ENCODE peak calls at places on chromosomes 7 and 10, in four cellular contexts. One of them, this sample, is unnamed.

GRCh38 chr10:10976652-10977051 is 41.0 kb upstream of the CELF2 start:
- DNase-seq in mesothelial cell of epicardium: no peak
- DNase-seq in ovary: no peak
- DNase-seq in Calu3: no peak
- DNase-seq in this sample: no peak

GRCh38 chr7:50962962-50963374 is 180.3 kb upstream of the GRB10 start:
- DNase-seq in Calu3: peak
- DNase-seq in ovary: peak
- DNase-seq in mesothelial cell of epicardium: no peak
- DNase-seq in this sample: no peak

GRCh38 chr10:87651801-87652200 is 7.9 kb upstream of the PAPSS2 start:
- DNase-seq in mesothelial cell of epicardium: no peak
- DNase-seq in ovary: no peak
- DNase-seq in Calu3: no peak
- DNase-seq in this sample: no peak

GRCh38 chr7:16695621-16696237 is 49.7 kb downstream of the BZW2 start:
- DNase-seq in Calu3: peak
- DNase-seq in mesothelial cell of epicardium: no peak
- DNase-seq in ovary: no peak
- DNase-seq in this sample: no peak

GRCh38 chr7:98295467-98296220 is 14.2 kb downstream of the BRI3 start:
- DNase-seq in Calu3: no peak
- DNase-seq in ovary: no peak
- DNase-seq in mesothelial cell of epicardium: no peak
- DNase-seq in this sample: no peak

GRCh38 chr10:86022906-86023305 is 343.7 kb downstream of the GRID1 start:
- DNase-seq in Calu3: no peak
- DNase-seq in ovary: no peak
- DNase-seq in mesothelial cell of epicardium: no peak
- DNase-seq in this sample: no peak

GRCh38 chr7:2613926-2614613 is 17.7 kb upstream of the TTYH3 start:
- DNase-seq in mesothelial cell of epicardium: no peak
- DNase-seq in ovary: peak
- DNase-seq in Calu3: no peak
- DNase-seq in this sample: no peak

GRCh38 chr10:51035344-51035743 is 38.9 kb upstream of the PRKG1 start:
- DNase-seq in Calu3: peak
- DNase-seq in mesothelial cell of epicardium: no peak
- DNase-seq in ovary: no peak
- DNase-seq in this sample: no peak

GRCh38 chr7:68821846-68822245 is 776.4 kb upstream of the AUTS2 start:
- DNase-seq in Calu3: no peak
- DNase-seq in ovary: no peak
- DNase-seq in mesothelial cell of epicardium: no peak
- DNase-seq in this sample: no peak

GRCh38 chr10:97498841-97499560 is at the start of gene UBTD1:
- DNase-seq in mesothelial cell of epicardium: peak
- DNase-seq in ovary: peak
- DNase-seq in Calu3: peak
- DNase-seq in this sample: no peak

GRCh38 chr7:2157473-2158279 is 75.1 kb downstream of the MAD1L1 start:
- DNase-seq in mesothelial cell of epicardium: no peak
- DNase-seq in ovary: peak
- DNase-seq in Calu3: no peak
- DNase-seq in this sample: no peak

GRCh38 chr10:86817246-86817645 is 60.8 kb downstream of the BMPR1A start:
- DNase-seq in Calu3: no peak
- DNase-seq in ovary: no peak
- DNase-seq in mesothelial cell of epicardium: no peak
- DNase-seq in this sample: no peak

GRCh38 chr10:77164616-77165311 is 472.8 kb downstream of the KCNMA1 start:
- DNase-seq in Calu3: no peak
- DNase-seq in ovary: no peak
- DNase-seq in mesothelial cell of epicardium: no peak
- DNase-seq in this sample: no peak

GRCh38 chr7:71615017-71615416 is 483.1 kb downstream of the GALNT17 start:
- DNase-seq in ovary: no peak
- DNase-seq in Calu3: no peak
- DNase-seq in mesothelial cell of epicardium: no peak
- DNase-seq in this sample: no peak

GRCh38 chr7:138684360-138684759 is 16.8 kb downstream of the SVOPL start:
- DNase-seq in Calu3: no peak
- DNase-seq in mesothelial cell of epicardium: no peak
- DNase-seq in ovary: no peak
- DNase-seq in this sample: no peak

GRCh38 chr10:59505931-59506330 is 143.6 kb upstream of the FAM13C start:
- DNase-seq in mesothelial cell of epicardium: no peak
- DNase-seq in Calu3: no peak
- DNase-seq in ovary: no peak
- DNase-seq in this sample: no peak

GRCh38 chr7:37495574-37496184 is 47.0 kb upstream of the ELMO1 start:
- DNase-seq in ovary: no peak
- DNase-seq in mesothelial cell of epicardium: no peak
- DNase-seq in Calu3: no peak
- DNase-seq in this sample: no peak

GRCh38 chr10:44805461-44806210 is 105.5 kb upstream of the TMEM72 start:
- DNase-seq in mesothelial cell of epicardium: no peak
- DNase-seq in Calu3: no peak
- DNase-seq in ovary: no peak
- DNase-seq in this sample: no peak

GRCh38 chr10:79406683-79407396 is 38.6 kb downstream of the ZCCHC24 start:
- DNase-seq in mesothelial cell of epicardium: no peak
- DNase-seq in Calu3: no peak
- DNase-seq in ovary: peak
- DNase-seq in this sample: no peak

GRCh38 chr10:84328303-84329093 is at the start of gene CCSER2:
- DNase-seq in ovary: peak
- DNase-seq in mesothelial cell of epicardium: peak
- DNase-seq in Calu3: peak
- DNase-seq in this sample: peak
- TF ChIP-seq CTCF in ovary: no peak
- TF ChIP-seq CTCF in mesothelial cell of epicardium: no peak
- TF ChIP-seq CTCF in Calu3: no peak
- TF ChIP-seq CTCF in this sample: peak

GRCh38 chr10:122725768-122726167 is 26.1 kb upstream of the C10orf120 start:
- DNase-seq in Calu3: no peak
- DNase-seq in ovary: no peak
- DNase-seq in mesothelial cell of epicardium: no peak
- DNase-seq in this sample: no peak
- TF ChIP-seq CTCF in Calu3: no peak
- TF ChIP-seq CTCF in ovary: no peak
- TF ChIP-seq CTCF in mesothelial cell of epicardium: no peak
- TF ChIP-seq CTCF in this sample: no peak

DNA sequence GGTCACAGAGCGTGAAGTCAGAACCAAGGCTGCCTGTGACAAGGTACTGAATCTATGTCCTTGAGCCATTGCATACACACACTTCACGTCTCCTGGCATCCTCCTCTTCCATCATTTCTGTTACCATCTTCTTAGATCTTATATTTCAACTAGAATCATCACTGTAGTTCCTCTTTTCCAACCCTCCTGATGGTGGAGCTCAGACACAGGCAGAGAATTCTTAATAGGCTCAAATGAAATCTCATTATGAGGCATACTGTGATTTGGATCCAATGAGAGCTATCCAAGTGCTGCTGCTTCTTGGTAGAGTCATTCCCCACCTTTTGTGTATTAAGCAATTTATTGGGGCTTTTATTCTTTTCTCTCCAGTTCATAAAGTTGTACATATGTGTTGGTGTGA is 113.2 kb downstream of the CALCR start:
- DNase-seq in Calu3: no peak
- DNase-seq in ovary: no peak
- DNase-seq in mesothelial cell of epicardium: no peak
- DNase-seq in this sample: no peak
- TF ChIP-seq CTCF in Calu3: no peak
- TF ChIP-seq CTCF in ovary: no peak
- TF ChIP-seq CTCF in mesothelial cell of epicardium: no peak
- TF ChIP-seq CTCF in this sample: no peak

DNA sequence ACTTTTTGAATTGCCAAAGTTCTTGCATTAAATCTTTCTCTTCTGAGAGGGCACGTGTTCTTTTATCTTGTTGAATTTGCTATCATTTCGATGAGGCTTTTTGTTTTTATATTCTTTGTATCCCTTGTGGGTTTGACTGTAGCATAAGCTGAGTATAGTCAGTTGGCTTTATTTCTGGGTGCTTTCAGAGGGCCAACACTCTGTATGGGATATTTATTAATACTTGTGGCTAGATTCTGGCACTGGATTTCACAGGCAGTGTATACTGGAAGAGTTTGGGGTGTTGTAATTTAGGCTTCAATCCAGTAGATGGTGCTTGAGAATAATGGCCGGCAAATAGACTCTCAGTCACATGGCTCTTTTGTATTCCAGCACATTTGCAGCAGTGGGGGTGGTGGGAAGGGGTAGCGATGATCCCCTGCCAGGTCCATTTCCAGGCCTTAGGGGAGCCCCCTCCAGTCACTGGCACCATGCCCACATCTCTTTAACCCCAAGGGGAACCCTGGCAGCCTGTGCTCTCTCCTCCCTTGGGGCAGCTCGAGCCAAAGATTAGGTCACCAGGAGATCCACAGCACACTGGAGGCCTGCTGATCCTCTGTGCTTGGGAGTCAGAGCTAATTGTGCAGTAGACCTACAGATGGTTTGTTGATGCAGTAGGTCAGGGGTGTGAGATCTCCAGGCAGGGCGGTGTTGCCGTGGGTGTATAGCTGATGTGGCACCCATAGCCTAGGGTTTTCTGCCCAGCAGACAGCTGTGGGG is 81.7 kb downstream of the PTPN20 start:
- DNase-seq in mesothelial cell of epicardium: no peak
- DNase-seq in Calu3: no peak
- DNase-seq in ovary: peak
- DNase-seq in this sample: no peak
- TF ChIP-seq CTCF in mesothelial cell of epicardium: no peak
- TF ChIP-seq CTCF in Calu3: peak
- TF ChIP-seq CTCF in ovary: no peak
- TF ChIP-seq CTCF in this sample: peak

GRCh38 chr7:154640917-154641316 is 362.0 kb downstream of the PAXIP1 start:
- DNase-seq in Calu3: no peak
- DNase-seq in mesothelial cell of epicardium: no peak
- DNase-seq in ovary: no peak
- DNase-seq in this sample: no peak

GRCh38 chr7:154644366-154644765 is 358.6 kb downstream of the PAXIP1 start:
- DNase-seq in mesothelial cell of epicardium: no peak
- DNase-seq in Calu3: no peak
- DNase-seq in ovary: no peak
- DNase-seq in this sample: no peak

GRCh38 chr7:154638286-154638685 is 364.6 kb downstream of the PAXIP1 start:
- DNase-seq in Calu3: no peak
- DNase-seq in mesothelial cell of epicardium: no peak
- DNase-seq in ovary: no peak
- DNase-seq in this sample: no peak

GRCh38 chr7:154640266-154640865 is 362.6 kb downstream of the PAXIP1 start:
- DNase-seq in mesothelial cell of epicardium: no peak
- DNase-seq in ovary: no peak
- DNase-seq in Calu3: no peak
- DNase-seq in this sample: no peak
- TF ChIP-seq CTCF in mesothelial cell of epicardium: no peak
- TF ChIP-seq CTCF in ovary: no peak
- TF ChIP-seq CTCF in Calu3: no peak
- TF ChIP-seq CTCF in this sample: peak

GRCh38 chr7:142587578-142588191 is 161.6 kb upstream of the PRSS1 start:
- DNase-seq in Calu3: peak
- DNase-seq in mesothelial cell of epicardium: no peak
- DNase-seq in ovary: no peak
- DNase-seq in this sample: no peak

GRCh38 chr7:142586611-142587010 is 162.7 kb upstream of the PRSS1 start:
- DNase-seq in ovary: no peak
- DNase-seq in mesothelial cell of epicardium: no peak
- DNase-seq in Calu3: no peak
- DNase-seq in this sample: no peak

GRCh38 chr7:142583424-142583823 is 165.8 kb upstream of the PRSS1 start:
- DNase-seq in ovary: no peak
- DNase-seq in mesothelial cell of epicardium: no peak
- DNase-seq in Calu3: peak
- DNase-seq in this sample: no peak

GRCh38 chr7:142584765-142585164 is 164.5 kb upstream of the PRSS1 start:
- DNase-seq in Calu3: no peak
- DNase-seq in mesothelial cell of epicardium: no peak
- DNase-seq in ovary: no peak
- DNase-seq in this sample: no peak

GRCh38 chr7:142585425-142585824 is 163.8 kb upstream of the PRSS1 start:
- DNase-seq in mesothelial cell of epicardium: no peak
- DNase-seq in Calu3: no peak
- DNase-seq in ovary: no peak
- DNase-seq in this sample: no peak
- TF ChIP-seq CTCF in mesothelial cell of epicardium: no peak
- TF ChIP-seq CTCF in Calu3: no peak
- TF ChIP-seq CTCF in ovary: no peak
- TF ChIP-seq CTCF in this sample: no peak

DNA sequence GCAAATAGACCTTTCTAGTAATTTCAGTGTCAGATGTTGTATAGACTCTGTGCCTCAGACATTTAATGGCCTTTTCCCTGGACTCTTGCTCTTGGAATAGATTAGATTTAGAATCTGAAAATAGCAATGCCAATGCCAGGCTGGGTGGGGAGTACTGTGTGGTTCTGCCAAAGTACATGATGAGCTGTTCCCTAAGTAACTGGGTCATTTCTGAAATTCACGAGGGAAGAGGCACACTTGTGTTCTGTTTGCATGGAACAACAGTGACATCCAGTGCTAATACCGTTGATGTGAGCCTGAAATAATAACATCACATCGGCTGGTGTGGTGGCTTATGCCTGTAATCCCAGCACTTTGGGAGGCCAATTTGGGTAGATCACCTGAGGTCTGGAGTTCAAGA is 119.1 kb downstream of the MBL2 start:
- DNase-seq in Calu3: no peak
- DNase-seq in ovary: no peak
- DNase-seq in mesothelial cell of epicardium: no peak
- DNase-seq in this sample: no peak
- TF ChIP-seq CTCF in Calu3: no peak
- TF ChIP-seq CTCF in ovary: no peak
- TF ChIP-seq CTCF in mesothelial cell of epicardium: no peak
- TF ChIP-seq CTCF in this sample: no peak

This sample was measured in type B pancreatic cell.